ENCODE peak calls at places on chromosomes 5 and 9, in five cellular contexts. S is T-cell, Y is NCI-H2081, T is SHP77, F is AG09319. K is an unnamed sample.

GRCh38 chr5:178465861-178466288 is 124.3 kb downstream of the COL23A1 start:
- DNase-seq in S (no peak), Y (no peak), T (no peak), F (no peak), K (no peak)

GRCh38 chr5:119171686-119172085 is 100.8 kb downstream of the DMXL1 start:
- DNase-seq in S (no peak), Y (no peak), T (no peak), F (no peak), K (no peak)

GRCh38 chr9:77598510-77598909 is 49.6 kb downstream of the GNA14 start:
- DNase-seq in S (no peak), Y (peak; percentile 26), T (no peak), F (peak; percentile 15), K (peak; percentile 77)

GRCh38 chr5:170121321-170121720 is 15.6 kb downstream of the FOXI1 start:
- DNase-seq in S (no peak), Y (no peak), T (no peak), F (no peak), K (peak; percentile 9)

GRCh38 chr9:75911390-75911789 is 20.9 kb downstream of the PCSK5 start:
- DNase-seq in S (no peak), Y (no peak), T (no peak), F (no peak), K (no peak)

GRCh38 chr5:84383816-84384603 is 670 bp downstream of the EDIL3 start:
- DNase-seq in S (no peak), Y (no peak), T (peak; percentile 7), F (no peak), K (peak; percentile 63)

GRCh38 chr9:33143241-33143642 is 23.9 kb downstream of the B4GALT1 start:
- DNase-seq in S (no peak), Y (no peak), T (no peak), F (no peak), K (peak; percentile 89)

GRCh38 chr9:21252727-21253547 is 13.1 kb upstream of the IFNA14 start:
- DNase-seq in S (no peak), Y (peak; percentile 51), T (no peak), F (peak; percentile 2), K (peak; percentile 55)

GRCh38 chr9:77743381-77743780 is 95.3 kb upstream of the GNA14 start:
- DNase-seq in S (no peak), Y (no peak), T (no peak), F (no peak), K (peak; percentile 71)

GRCh38 chr5:74241751-74242140 is 398.8 kb downstream of the ENC1 start:
- DNase-seq in S (no peak), Y (no peak), T (no peak), F (no peak), K (no peak)

GRCh38 chr5:108079754-108080153 is 302.1 kb downstream of the FBXL17 start:
- DNase-seq in S (no peak), Y (no peak), T (no peak), F (no peak), K (peak; percentile 41)